ENCODE peak calls at places on chromosomes 1 and 21, in five cellular contexts. E is AG04450, X is GM12864, W is cardiac muscle cell, S is bronchial epithelial cell. P is an unnamed sample.
A peak's percentile ranks its signal among the peaks of the same experiment; 100 is the strongest.

GRCh38 chr1:33972676-33973395 is 109.0 kb downstream of the HMGB4 start:
- DNase-seq in W (peak; percentile 10), X (no peak), E (no peak), S (no peak), P (peak; percentile 36)

GRCh38 chr21:15051652-15052554 is 12.9 kb downstream of the NRIP1 start:
- DNase-seq in E (no peak), W (peak; percentile 53), X (no peak), S (no peak), P (no peak)

GRCh38 chr1:187153047-187153446 is 324.3 kb downstream of the PLA2G4A start:
- DNase-seq in W (no peak), X (no peak), E (no peak), S (no peak), P (no peak)

GRCh38 chr1:23772049-23772853 is 6.0 kb upstream of the PITHD1 start:
- DNase-seq in W (peak; percentile 88), S (peak; percentile 70), E (peak; percentile 59), X (peak; percentile 55), P (peak; percentile 83)

GRCh38 chr1:151060241-151061011 is at the start of gene MLLT11:
- DNase-seq in X (no peak), W (peak; percentile 60), S (peak; percentile 55), E (no peak), P (peak; percentile 61)

GRCh38 chr1:25482211-25482610 is 51.5 kb downstream of the MACO1 start:
- DNase-seq in X (no peak), W (no peak), E (no peak), S (no peak), P (no peak)

GRCh38 chr1:35191429-35192055 is 1.4 kb downstream of the SFPQ start:
- DNase-seq in W (no peak), S (no peak), E (no peak), X (no peak), P (no peak)

GRCh38 chr21:45541221-45542039 is 810 bp downstream of the SLC19A1 start:
- DNase-seq in X (no peak), E (no peak), W (peak; percentile 71), S (peak; percentile 30), P (peak; percentile 70)

GRCh38 chr1:1601564-1602320 is 1.8 kb upstream of the FNDC10 start:
- DNase-seq in W (no peak), X (no peak), S (no peak), E (no peak), P (no peak)

GRCh38 chr1:89635825-89636815 is 3.2 kb downstream of the LRRC8C start:
- DNase-seq in S (peak; percentile 95), E (peak; percentile 36), X (no peak), W (peak; percentile 50), P (peak; percentile 73)

GRCh38 chr1:205592443-205593003 is 39.3 kb downstream of the ELK4 start:
- DNase-seq in E (no peak), S (no peak), X (no peak), W (no peak), P (no peak)

GRCh38 chr1:225845633-225846259 is 35.8 kb downstream of the EPHX1 start:
- DNase-seq in S (peak; percentile 68), W (peak; percentile 92), E (peak; percentile 45), X (no peak), P (peak; percentile 84)

GRCh38 chr1:26302733-26303405 is 3.6 kb downstream of the UBXN11 start:
- DNase-seq in W (peak; percentile 79), X (no peak), S (no peak), E (peak; percentile 32), P (peak; percentile 77)

GRCh38 chr1:22747021-22747734 is 36.5 kb downstream of the EPHB2 start:
- DNase-seq in W (peak; percentile 39), X (no peak), E (peak; percentile 61), S (peak; percentile 85), P (peak; percentile 61)

GRCh38 chr1:152768847-152769533 is 6.0 kb upstream of the LCE1F start:
- DNase-seq in E (no peak), X (no peak), S (peak; percentile 50), W (no peak), P (peak; percentile 25)

GRCh38 chr1:22636369-22636768 is at the start of gene C1QA:
- DNase-seq in S (no peak), W (no peak), E (no peak), X (no peak), P (no peak)

GRCh38 chr1:8598783-8599182 is 218.7 kb downstream of the RERE start:
- DNase-seq in S (no peak), X (no peak), W (peak; percentile 33), E (no peak), P (peak; percentile 19)

GRCh38 chr1:160116277-160117147 is 953 bp downstream of the ATP1A2 start:
- DNase-seq in E (no peak), X (no peak), W (peak; percentile 32), S (peak; percentile 98), P (peak; percentile 52)

GRCh38 chr1:38685373-38685772 is 174.2 kb downstream of the RRAGC start:
- DNase-seq in W (no peak), S (no peak), X (no peak), E (no peak), P (no peak)

GRCh38 chr1:153663211-153663610 is 4.7 kb downstream of the SNAPIN start:
- DNase-seq in W (peak; percentile 63), X (no peak), S (peak; percentile 20), E (no peak), P (peak; percentile 38)

GRCh38 chr21:17976139-17976538 is 157.0 kb upstream of the C21orf91 start:
- DNase-seq in E (no peak), X (no peak), S (no peak), W (no peak), P (no peak)

GRCh38 chr1:37732111-37732780 is 32.7 kb downstream of the EPHA10 start:
- DNase-seq in W (no peak), X (no peak), E (no peak), S (no peak), P (no peak)

GRCh38 chr1:92755541-92756351 is 29.2 kb downstream of the EVI5 start:
- DNase-seq in X (no peak), E (no peak), W (peak; percentile 88), S (no peak), P (peak; percentile 97)

GRCh38 chr1:228830185-228830953 is 95.1 kb downstream of the RHOU start:
- DNase-seq in S (no peak), X (no peak), W (no peak), E (no peak), P (no peak)

GRCh38 chr1:102466487-102466886 is 469.8 kb upstream of the OLFM3 start:
- DNase-seq in S (peak; percentile 54), X (no peak), W (no peak), E (no peak), P (no peak)

GRCh38 chr1:178560871-178561376 is 48.0 kb downstream of the TEX35 start:
- DNase-seq in X (no peak), W (no peak), S (no peak), E (no peak), P (no peak)

GRCh38 chr1:53198241-53198651 is 1.6 kb downstream of the CPT2 start:
- DNase-seq in E (no peak), W (peak; percentile 46), X (no peak), S (peak; percentile 77), P (peak; percentile 74)

GRCh38 chr21:41847066-41847804 is 31.9 kb downstream of the PRDM15 start:
- DNase-seq in E (no peak), S (no peak), W (peak; percentile 10), X (no peak), P (no peak)

GRCh38 chr1:172585861-172586260 is 52.9 kb downstream of the SUCO start:
- DNase-seq in X (no peak), S (peak; percentile 62), E (no peak), W (no peak), P (no peak)

GRCh38 chr21:41955516-41955915 is 1.7 kb upstream of the C2CD2 start:
- DNase-seq in E (no peak), S (no peak), X (no peak), W (no peak), P (no peak)

GRCh38 chr1:162166934-162167615 is 97.6 kb downstream of the NOS1AP start:
- DNase-seq in W (no peak), S (peak; percentile 7), E (no peak), X (no peak), P (no peak)

GRCh38 chr1:192303029-192303428 is 13.8 kb upstream of the RGS21 start:
- DNase-seq in E (no peak), W (peak; percentile 2), X (no peak), S (no peak), P (peak; percentile 23)

GRCh38 chr1:53286950-53287349 is 40.9 kb downstream of the LRP8 start:
- DNase-seq in E (no peak), S (no peak), W (no peak), X (no peak), P (no peak)

GRCh38 chr21:45982758-45983731 is 1.5 kb downstream of the COL6A1 start:
- DNase-seq in E (no peak), W (no peak), X (no peak), S (no peak), P (no peak)

GRCh38 chr1:85280636-85281035 is 4.2 kb upstream of the BCL10 start:
- DNase-seq in W (no peak), S (no peak), E (no peak), X (no peak), P (peak; percentile 36)

GRCh38 chr21:31135536-31136184 is 97.4 kb upstream of the KRTAP19-8 start:
- DNase-seq in S (no peak), X (no peak), E (no peak), W (no peak), P (no peak)

DNA sequence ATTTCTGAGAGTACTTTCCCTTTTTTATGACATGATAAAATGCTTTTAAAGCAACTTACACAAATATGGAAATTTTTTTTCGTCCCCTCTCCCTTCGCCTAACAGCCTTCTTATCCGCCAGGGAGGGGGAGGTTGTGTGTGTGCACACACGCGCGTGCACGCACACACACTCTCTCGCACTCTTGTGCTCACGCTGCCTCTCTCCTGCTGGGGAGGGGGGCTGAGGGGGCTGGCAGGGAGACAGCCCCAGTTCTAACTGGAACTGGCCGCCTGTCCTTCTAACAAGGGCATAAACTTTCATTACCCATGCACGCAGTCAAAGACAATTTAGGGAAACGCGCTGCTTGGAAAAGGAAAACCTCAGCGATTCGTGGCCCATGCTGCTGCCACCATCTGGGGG is 123.1 kb downstream of the CASZ1 start:
- DNase-seq in X (no peak), W (no peak), S (no peak), E (no peak), P (no peak)
- H3K4me3 ChIP-seq in X (no peak overlapping the region), W (no peak overlapping the region), S (no peak overlapping the region), E (no peak overlapping the region), P (no peak overlapping the region)

GRCh38 chr1:209875510-209875909 is 47.7 kb downstream of the UTP25 start:
- DNase-seq in W (peak; percentile 71), S (peak; percentile 52), E (no peak), X (no peak), P (peak; percentile 64)
- TF ChIP-seq CTCF in W (peak; percentile 71), S (peak; percentile 57), E (peak; percentile 70), X (no peak), P (peak; percentile 69)

GRCh38 chr1:223023863-223024262 is 119.2 kb downstream of the TLR5 start:
- DNase-seq in S (no peak), E (no peak), W (no peak), X (no peak), P (no peak)
- H3K4me3 ChIP-seq in S (no peak overlapping the region), E (no peak overlapping the region), W (no peak overlapping the region), X (no peak overlapping the region), P (no peak overlapping the region)

GRCh38 chr1:203328714-203329122 is 22.2 kb downstream of the FMOD start:
- DNase-seq in E (no peak), X (no peak), W (no peak), S (peak; percentile 51), P (no peak)
- TF ChIP-seq CTCF in E (no peak), X (no peak), W (no peak), S (no peak), P (no peak)

GRCh38 chr1:67460648-67461500 is 30.7 kb upstream of the SERBP1 start:
- DNase-seq in X (no peak), S (peak; percentile 61), E (no peak), W (no peak), P (peak; percentile 19)
- H3K4me3 ChIP-seq in X (no peak overlapping the region), S (no peak overlapping the region), E (no peak overlapping the region), W (no peak overlapping the region), P (no peak overlapping the region)